ENCODE peak calls at places on chromosomes 16 and 17, in four cellular contexts. V is GM12878, B is HCT116, A is K562. T is an unnamed sample.

GRCh38 chr16:53631236-53631635 is 72.4 kb downstream of the RPGRIP1L start:
- DNase-seq in V (no peak), B (no peak), A (no peak), T (no peak)

GRCh38 chr17:40582328-40582901 is 17.1 kb upstream of the CCR7 start:
- DNase-seq in V (peak; percentile 99), B (no peak), A (no peak), T (no peak)

GRCh38 chr16:57514891-57515600 is 21.3 kb downstream of the CCDC102A start:
- DNase-seq in V (no peak), B (no peak), A (no peak), T (no peak)

GRCh38 chr17:81840826-81841778 is 6.3 kb upstream of the PPP1R27 start:
- DNase-seq in V (no peak), B (no peak), A (no peak), T (no peak)

GRCh38 chr16:71573387-71574094 is 3.4 kb downstream of the TAT start:
- DNase-seq in V (no peak), B (no peak), A (no peak), T (no peak)

GRCh38 chr17:35630530-35631148 is 43.5 kb downstream of the AP2B1 start:
- DNase-seq in V (no peak), B (peak; percentile 27), A (no peak), T (no peak)

GRCh38 chr16:47958726-47959125 is 197.1 kb downstream of the ABCC12 start:
- DNase-seq in V (no peak), B (no peak), A (no peak), T (no peak)

GRCh38 chr17:43595466-43595865 is 49.3 kb upstream of the ETV4 start:
- DNase-seq in V (no peak), B (no peak), A (no peak), T (no peak)

GRCh38 chr17:80821546-80821945 is 170.1 kb upstream of the CHMP6 start:
- DNase-seq in V (no peak), B (no peak), A (no peak), T (no peak)

GRCh38 chr17:82753516-82753915 is 1.7 kb downstream of the TBCD start:
- DNase-seq in V (no peak), B (no peak), A (no peak), T (no peak)

GRCh38 chr17:29066053-29066452 is 23.1 kb downstream of the PIPOX start:
- DNase-seq in V (no peak), B (no peak), A (no peak), T (no peak)

GRCh38 chr16:88957887-88958577 is 19.0 kb downstream of the CBFA2T3 start:
- DNase-seq in V (no peak), B (no peak), A (no peak), T (no peak)

GRCh38 chr17:56898874-56899273 is 15.0 kb downstream of the TRIM25 start:
- DNase-seq in V (no peak), B (no peak), A (peak; percentile 67), T (no peak)

GRCh38 chr16:69217433-69217832 is 30.5 kb downstream of the SNTB2 start:
- DNase-seq in V (no peak), B (no peak), A (no peak), T (no peak)

GRCh38 chr16:54437361-54437760 is 150.8 kb upstream of the IRX3 start:
- DNase-seq in V (no peak), B (no peak), A (no peak), T (no peak)

GRCh38 chr17:58394534-58395223 is 22.7 kb downstream of the RNF43 start:
- DNase-seq in V (no peak), B (peak; percentile 95), A (no peak), T (no peak)

GRCh38 chr17:69401251-69401650 is 13.2 kb upstream of the MAP2K6 start:
- DNase-seq in V (no peak), B (no peak), A (no peak), T (no peak)

GRCh38 chr17:78381601-78382168 is 3.2 kb downstream of the PGS1 start:
- DNase-seq in V (no peak), B (no peak), A (peak; percentile 46), T (no peak)

GRCh38 chr17:78378225-78379133 is at the start of gene PGS1:
- DNase-seq in V (no peak), B (peak; percentile 49), A (peak; percentile 81), T (no peak)

GRCh38 chr17:78377858-78378224 is 608 bp upstream of the PGS1 start:
- DNase-seq in V (no peak), B (no peak), A (no peak), T (no peak)

GRCh38 chr17:78380370-78380769 is 1.9 kb downstream of the PGS1 start:
- DNase-seq in V (no peak), B (no peak), A (no peak), T (no peak)

GRCh38 chr17:78379134-78379497 is 667 bp downstream of the PGS1 start:
- DNase-seq in V (no peak), B (no peak), A (no peak), T (no peak)
- TF ChIP-seq EGR1 in V (no peak), B (no peak), A (no peak), T (no peak)

GRCh38 chr16:87448866-87449265 is 44.0 kb downstream of the ZCCHC14 start:
- DNase-seq in V (no peak), B (no peak), A (no peak), T (no peak)
- TF ChIP-seq RAD21 in V (no peak), B (no peak), A (no peak), T (no peak)

GRCh38 chr17:59652119-59652518 is 32.4 kb downstream of the CLTC start:
- DNase-seq in V (no peak), B (no peak), A (no peak), T (no peak)
- TF ChIP-seq EGR1 in V (no peak), B (no peak), A (no peak), T (no peak)

DNA sequence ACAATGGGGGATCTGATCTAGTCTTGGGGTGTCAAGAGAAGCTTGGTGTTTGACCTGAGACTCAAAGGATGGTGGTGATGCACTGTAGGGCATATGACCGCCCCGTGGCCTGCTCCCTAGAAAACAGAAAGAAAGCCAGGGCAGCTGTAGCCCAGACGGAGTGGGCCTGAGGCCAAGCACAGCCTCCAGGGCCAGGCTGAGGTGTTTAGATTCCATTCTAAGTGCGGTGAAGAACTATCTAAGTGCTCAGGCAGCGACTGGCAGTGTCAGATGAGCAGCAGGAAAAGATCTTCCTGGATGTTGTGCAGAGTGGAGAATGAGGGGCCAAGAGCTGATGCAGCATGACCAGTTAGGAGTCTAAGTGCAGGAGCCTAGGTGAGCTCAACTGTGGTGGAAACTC is 314.3 kb upstream of the CCL2 start:
- DNase-seq in V (no peak), B (no peak), A (no peak), T (no peak)
- TF ChIP-seq RAD21 in V (no peak), B (no peak), A (no peak), T (no peak)

GRCh38 chr17:67393809-67394418 is 16.8 kb downstream of the PITPNC1 start:
- DNase-seq in V (no peak), B (no peak), A (no peak), T (no peak)
- TF ChIP-seq EGR1 in V (no peak), B (no peak), A (no peak), T (no peak)

GRCh38 chr16:75062135-75062943 is 54.2 kb downstream of the LDHD start:
- DNase-seq in V (no peak), B (no peak), A (peak; percentile 63), T (no peak)
- TF ChIP-seq RAD21 in V (no peak), B (no peak), A (no peak), T (no peak)

GRCh38 chr16:79066621-79067020 is 533.9 kb downstream of the MAF start:
- DNase-seq in V (no peak), B (no peak), A (no peak), T (no peak)

GRCh38 chr16:79062336-79062735 is 538.2 kb downstream of the MAF start:
- DNase-seq in V (no peak), B (no peak), A (no peak), T (no peak)

GRCh38 chr16:79064259-79064658 is 536.3 kb downstream of the MAF start:
- DNase-seq in V (no peak), B (no peak), A (no peak), T (no peak)

GRCh38 chr16:79055251-79055972 is 545.1 kb downstream of the MAF start:
- DNase-seq in V (no peak), B (no peak), A (no peak), T (no peak)

DNA sequence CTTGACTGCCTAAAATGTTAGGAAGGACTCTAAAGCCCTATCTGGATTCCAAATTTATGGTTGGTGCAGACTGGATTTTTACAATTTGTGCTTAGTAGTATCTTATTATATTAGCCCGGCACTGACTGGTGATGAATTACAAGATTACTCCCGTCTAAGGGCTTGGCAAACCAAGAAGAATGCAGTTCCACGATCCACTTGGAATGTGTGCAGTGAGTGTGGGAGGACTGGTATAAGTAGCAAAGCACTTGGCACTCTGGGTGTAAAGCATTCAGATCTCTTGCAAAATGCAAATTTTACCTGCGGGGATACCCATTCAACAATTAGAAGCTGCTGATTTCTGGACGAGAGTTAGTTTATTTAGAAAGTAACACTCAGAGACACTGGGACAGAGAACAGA is 539.3 kb downstream of the MAF start:
- DNase-seq in V (no peak), B (no peak), A (no peak), T (no peak)
- TF ChIP-seq EGR1 in V (no peak), B (no peak), A (no peak), T (no peak)

DNA sequence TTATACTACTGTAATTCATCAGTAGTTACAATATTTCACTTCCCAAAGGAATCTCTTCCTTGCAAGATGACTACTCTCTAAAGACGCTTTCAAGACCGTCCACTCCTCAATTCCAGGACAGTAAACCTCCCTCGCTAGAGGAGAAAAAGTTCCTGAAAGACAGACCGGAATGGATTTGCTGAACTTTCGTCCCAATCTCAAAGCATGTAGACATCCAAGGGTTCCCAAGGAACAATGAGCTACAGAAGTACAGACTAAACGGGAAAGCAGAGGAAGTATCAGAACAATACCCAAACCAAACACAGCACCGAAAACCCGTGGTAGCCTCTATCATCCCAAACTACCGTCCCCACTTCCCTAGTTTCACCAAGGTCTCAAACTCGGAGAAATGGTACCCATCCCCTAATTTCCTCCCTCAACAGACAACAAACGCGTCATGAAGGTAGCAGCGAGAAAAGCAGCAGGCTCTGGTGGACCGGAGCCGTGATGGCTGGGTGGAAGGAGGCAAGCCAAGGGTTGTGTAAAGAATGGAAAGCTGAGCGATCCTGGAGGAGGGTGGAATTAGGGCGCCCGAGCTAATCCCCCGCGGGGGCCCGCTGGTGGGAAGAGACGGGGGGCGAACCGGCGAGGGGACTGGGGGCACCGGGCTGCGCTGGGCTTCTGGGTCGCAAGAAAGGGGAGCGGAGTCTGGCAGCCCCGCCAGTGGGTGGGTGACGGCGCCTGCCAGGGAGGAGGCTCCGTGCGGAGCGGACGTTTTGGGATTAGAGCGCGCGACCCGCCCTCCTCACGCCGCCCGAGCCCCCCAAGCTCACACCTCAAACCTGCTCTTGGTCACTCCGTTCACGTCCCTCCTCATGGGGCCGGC is 647 bp downstream of the FBXL20 start:
- DNase-seq in V (no peak), B (no peak), A (no peak), T (no peak)
- TF ChIP-seq RAD21 in V (no peak), B (no peak), A (no peak), T (no peak)

T was measured in H1.